ENCODE peak calls at places on chromosomes 2 and 18, in eight cellular contexts. P, S, A, I, Z, X, N and V are unnamed samples.

GRCh38 chr2:47265158-47265557 is 110.0 kb upstream of the STPG4 start:
- DNase-seq in S (no peak), P (no peak), Z (no peak), N (no peak), A (no peak), I (no peak), X (no peak), V (no peak)

GRCh38 chr2:18297536-18298058 is 262.9 kb downstream of the RDH14 start:
- DNase-seq in X (no peak), P (no peak), A (no peak), I (no peak), Z (no peak), S (no peak), N (no peak), V (no peak)

GRCh38 chr18:8908792-8909510 is 193.5 kb upstream of the NDUFV2 start:
- DNase-seq in X (no peak), I (no peak), A (no peak), S (no peak), P (no peak), Z (no peak), N (no peak), V (no peak)

GRCh38 chr18:46070683-46071614 is 1.1 kb downstream of the PSTPIP2 start:
- DNase-seq in N (no peak), I (peak), S (no peak), X (no peak), Z (no peak), A (no peak), P (no peak), V (no peak)

GRCh38 chr2:74019516-74019915 is 34.8 kb downstream of the TET3 start:
- DNase-seq in S (no peak), X (no peak), I (no peak), P (no peak), Z (no peak), N (no peak), A (no peak), V (no peak)

GRCh38 chr2:44510246-44510645 is 148.5 kb downstream of the CAMKMT start:
- DNase-seq in P (no peak), S (no peak), I (no peak), X (no peak), N (no peak), A (no peak), Z (no peak), V (no peak)

GRCh38 chr2:63257473-63257872 is 206.8 kb downstream of the OTX1 start:
- DNase-seq in X (no peak), N (no peak), A (no peak), P (no peak), S (no peak), Z (no peak), I (peak), V (no peak)

GRCh38 chr2:75894170-75894569 is 183.5 kb upstream of the GCFC2 start:
- DNase-seq in N (no peak), A (no peak), P (no peak), Z (no peak), I (no peak), S (no peak), X (no peak), V (no peak)

GRCh38 chr2:195967336-195967735 is 101.3 kb downstream of the DNAH7 start:
- DNase-seq in X (no peak), S (no peak), N (no peak), P (no peak), Z (no peak), A (no peak), I (no peak), V (no peak)

GRCh38 chr2:17148298-17149228 is 369.7 kb downstream of the RAD51AP2 start:
- DNase-seq in S (no peak), X (peak), A (no peak), N (peak), Z (no peak), I (peak), P (peak), V (peak)

GRCh38 chr18:21303913-21304312 is 61.9 kb downstream of the GREB1L start:
- DNase-seq in I (no peak), Z (no peak), A (no peak), N (no peak), P (no peak), X (no peak), S (no peak), V (peak)

GRCh38 chr2:179447839-179448447 is 183.3 kb upstream of the SESTD1 start:
- DNase-seq in N (peak), P (no peak), I (no peak), Z (no peak), S (no peak), X (no peak), A (no peak), V (no peak)

GRCh38 chr2:186977433-186978045 is 128.6 kb upstream of the ZSWIM2 start:
- DNase-seq in A (no peak), X (no peak), P (no peak), S (no peak), N (no peak), I (no peak), Z (no peak), V (no peak)

GRCh38 chr2:174012347-174013309 is 47.5 kb upstream of the SP3 start:
- DNase-seq in A (peak), Z (no peak), P (no peak), I (no peak), X (peak), N (no peak), S (peak), V (no peak)

GRCh38 chr2:109295781-109296117 is 166.7 kb downstream of the SH3RF3 start:
- DNase-seq in X (no peak), A (no peak), I (no peak), P (no peak), Z (no peak), N (no peak), S (no peak), V (peak)

GRCh38 chr18:23689031-23689615 is at the start of gene LAMA3:
- DNase-seq in A (peak), Z (no peak), N (peak), P (no peak), I (peak), X (peak), S (peak), V (peak)